ENCODE peak calls at places on chromosomes 1 and 21, in nine cellular contexts. One of them, this sample, is unnamed. For H3K4me1, the result is how much of the 10 kb centered on the place peaks cover.

GRCh38 chr1:224116131-224116530 is 2.2 kb downstream of the FBXO28 start:
- DNase-seq in A673: peak
- DNase-seq in upper lobe of right lung: no peak
- DNase-seq in pancreas: no peak
- DNase-seq in endodermal cell: no peak
- DNase-seq in CD8-positive, alpha-beta T cell: no peak
- DNase-seq in right atrium auricular region: no peak
- DNase-seq in uterus: no peak
- DNase-seq in tibial nerve: no peak
- DNase-seq in this sample: no peak

GRCh38 chr1:33222381-33222780 is 33.9 kb upstream of the ZNF362 start:
- DNase-seq in A673: no peak
- DNase-seq in CD8-positive, alpha-beta T cell: no peak
- DNase-seq in uterus: no peak
- DNase-seq in tibial nerve: no peak
- DNase-seq in endodermal cell: no peak
- DNase-seq in upper lobe of right lung: no peak
- DNase-seq in pancreas: no peak
- DNase-seq in right atrium auricular region: no peak
- DNase-seq in this sample: no peak

GRCh38 chr1:181483561-181484291 is 409 bp downstream of the CACNA1E start:
- DNase-seq in A673: no peak
- DNase-seq in upper lobe of right lung: no peak
- DNase-seq in right atrium auricular region: no peak
- DNase-seq in endodermal cell: peak
- DNase-seq in pancreas: peak
- DNase-seq in tibial nerve: no peak
- DNase-seq in uterus: no peak
- DNase-seq in CD8-positive, alpha-beta T cell: no peak
- DNase-seq in this sample: no peak

GRCh38 chr1:29213055-29213454 is 17.7 kb downstream of the MECR start:
- DNase-seq in upper lobe of right lung: no peak
- DNase-seq in CD8-positive, alpha-beta T cell: no peak
- DNase-seq in tibial nerve: no peak
- DNase-seq in uterus: no peak
- DNase-seq in endodermal cell: no peak
- DNase-seq in right atrium auricular region: no peak
- DNase-seq in A673: no peak
- DNase-seq in pancreas: no peak
- DNase-seq in this sample: no peak

GRCh38 chr1:193905288-193906085 is 719.1 kb upstream of the B3GALT2 start:
- DNase-seq in CD8-positive, alpha-beta T cell: no peak
- DNase-seq in uterus: no peak
- DNase-seq in pancreas: no peak
- DNase-seq in right atrium auricular region: no peak
- DNase-seq in A673: no peak
- DNase-seq in endodermal cell: no peak
- DNase-seq in upper lobe of right lung: no peak
- DNase-seq in tibial nerve: no peak
- DNase-seq in this sample: no peak

GRCh38 chr1:53919675-53920066 is 25.7 kb downstream of the DIO1 start:
- DNase-seq in uterus: no peak
- DNase-seq in A673: no peak
- DNase-seq in pancreas: no peak
- DNase-seq in right atrium auricular region: no peak
- DNase-seq in tibial nerve: no peak
- DNase-seq in upper lobe of right lung: no peak
- DNase-seq in endodermal cell: no peak
- DNase-seq in CD8-positive, alpha-beta T cell: no peak
- DNase-seq in this sample: no peak

GRCh38 chr1:212595787-212596714 is 12.5 kb upstream of the ATF3 start:
- DNase-seq in upper lobe of right lung: no peak
- DNase-seq in right atrium auricular region: no peak
- DNase-seq in tibial nerve: no peak
- DNase-seq in CD8-positive, alpha-beta T cell: no peak
- DNase-seq in pancreas: no peak
- DNase-seq in endodermal cell: peak
- DNase-seq in A673: peak
- DNase-seq in uterus: no peak
- DNase-seq in this sample: no peak

GRCh38 chr1:26350701-26351590 is 3.0 kb downstream of the CRYBG2 start:
- DNase-seq in pancreas: no peak
- DNase-seq in uterus: no peak
- DNase-seq in upper lobe of right lung: no peak
- DNase-seq in endodermal cell: peak
- DNase-seq in CD8-positive, alpha-beta T cell: no peak
- DNase-seq in right atrium auricular region: no peak
- DNase-seq in A673: no peak
- DNase-seq in tibial nerve: no peak
- DNase-seq in this sample: no peak

GRCh38 chr1:6385673-6386191 is 7.8 kb downstream of the ACOT7 start:
- DNase-seq in upper lobe of right lung: peak
- DNase-seq in uterus: peak
- DNase-seq in A673: peak
- DNase-seq in pancreas: no peak
- DNase-seq in tibial nerve: no peak
- DNase-seq in CD8-positive, alpha-beta T cell: no peak
- DNase-seq in right atrium auricular region: no peak
- DNase-seq in endodermal cell: peak
- DNase-seq in this sample: peak

GRCh38 chr1:192115000-192115399 is 43.3 kb upstream of the RGS18 start:
- DNase-seq in tibial nerve: no peak
- DNase-seq in endodermal cell: no peak
- DNase-seq in right atrium auricular region: no peak
- DNase-seq in uterus: no peak
- DNase-seq in CD8-positive, alpha-beta T cell: no peak
- DNase-seq in pancreas: no peak
- DNase-seq in upper lobe of right lung: no peak
- DNase-seq in A673: no peak
- DNase-seq in this sample: no peak

GRCh38 chr1:41810446-41810845 is 108.3 kb downstream of the HIVEP3 start:
- DNase-seq in A673: peak
- DNase-seq in pancreas: no peak
- DNase-seq in endodermal cell: peak
- DNase-seq in CD8-positive, alpha-beta T cell: peak
- DNase-seq in upper lobe of right lung: no peak
- DNase-seq in tibial nerve: no peak
- DNase-seq in right atrium auricular region: no peak
- DNase-seq in uterus: no peak
- DNase-seq in this sample: no peak

GRCh38 chr21:33229776-33230517 is at the start of gene IFNAR2:
- DNase-seq in A673: peak
- DNase-seq in right atrium auricular region: no peak
- DNase-seq in upper lobe of right lung: peak
- DNase-seq in uterus: peak
- DNase-seq in endodermal cell: peak
- DNase-seq in CD8-positive, alpha-beta T cell: peak
- DNase-seq in pancreas: peak
- DNase-seq in tibial nerve: peak
- DNase-seq in this sample: no peak

DNA sequence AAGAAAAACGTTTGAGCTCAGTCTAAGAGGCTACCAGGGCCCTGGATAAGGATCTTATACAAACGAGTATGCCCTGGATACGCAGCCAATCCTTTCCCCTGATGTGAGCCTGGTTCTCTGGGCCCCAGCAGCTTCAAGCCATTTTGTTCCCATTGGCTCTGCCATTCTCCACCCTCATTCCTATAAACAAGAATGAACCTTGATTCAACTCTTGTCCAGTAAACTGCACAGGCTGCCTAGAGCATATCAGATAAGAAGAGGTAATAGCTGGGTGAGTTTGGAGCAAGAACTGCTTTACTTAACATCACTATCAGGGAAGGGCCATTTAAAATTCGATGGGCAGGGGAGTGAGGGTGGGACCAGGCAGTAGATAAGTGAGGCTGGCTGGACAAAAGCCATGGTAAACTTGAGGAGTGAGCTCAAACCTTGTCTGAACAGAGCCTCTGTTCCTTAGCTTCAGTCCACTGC is 11.3 kb downstream of the BTG2 start:
- DNase-seq in right atrium auricular region: peak
- DNase-seq in uterus: no peak
- DNase-seq in pancreas: no peak
- DNase-seq in upper lobe of right lung: no peak
- DNase-seq in CD8-positive, alpha-beta T cell: no peak
- DNase-seq in endodermal cell: no peak
- DNase-seq in tibial nerve: no peak
- DNase-seq in A673: no peak
- DNase-seq in this sample: no peak
- H3K4me1 ChIP-seq in right atrium auricular region: under half
- H3K4me1 ChIP-seq in uterus: under half
- H3K4me1 ChIP-seq in pancreas: under half
- H3K4me1 ChIP-seq in upper lobe of right lung: under half
- H3K4me1 ChIP-seq in CD8-positive, alpha-beta T cell: under half
- H3K4me1 ChIP-seq in endodermal cell: under half
- H3K4me1 ChIP-seq in tibial nerve: under half
- H3K4me1 ChIP-seq in A673: under half
- H3K4me1 ChIP-seq in this sample: under half

GRCh38 chr1:2230781-2231666 is 2.9 kb downstream of the SKI start:
- DNase-seq in right atrium auricular region: no peak
- DNase-seq in pancreas: peak
- DNase-seq in uterus: peak
- DNase-seq in A673: peak
- DNase-seq in upper lobe of right lung: peak
- DNase-seq in tibial nerve: no peak
- DNase-seq in CD8-positive, alpha-beta T cell: peak
- DNase-seq in endodermal cell: peak
- DNase-seq in this sample: no peak
- H3K4me1 ChIP-seq in right atrium auricular region: under half
- H3K4me1 ChIP-seq in pancreas: under half
- H3K4me1 ChIP-seq in uterus: under half
- H3K4me1 ChIP-seq in A673: half or more
- H3K4me1 ChIP-seq in upper lobe of right lung: under half
- H3K4me1 ChIP-seq in tibial nerve: half or more
- H3K4me1 ChIP-seq in CD8-positive, alpha-beta T cell: half or more
- H3K4me1 ChIP-seq in endodermal cell: under half
- H3K4me1 ChIP-seq in this sample: under half

DNA sequence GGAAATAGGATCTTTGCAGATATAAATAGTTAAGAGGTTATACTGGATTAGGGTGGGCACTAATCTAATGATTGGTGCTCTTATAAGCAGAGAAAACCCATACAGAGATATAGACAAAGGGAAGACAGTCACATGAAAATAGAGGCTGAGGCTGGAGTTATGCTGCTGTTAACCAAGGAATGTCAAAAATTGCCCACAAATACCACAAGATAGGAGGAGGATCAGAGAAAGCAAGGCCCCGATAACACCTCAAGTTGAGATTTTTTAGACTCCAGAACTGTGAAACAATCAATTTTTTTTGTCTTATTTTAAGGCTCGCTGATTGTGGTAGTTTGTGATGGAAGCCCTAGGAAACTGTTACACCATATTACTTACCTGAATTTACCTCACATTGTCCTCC is 513.2 kb downstream of the COL11A1 start:
- DNase-seq in pancreas: no peak
- DNase-seq in CD8-positive, alpha-beta T cell: no peak
- DNase-seq in upper lobe of right lung: no peak
- DNase-seq in uterus: no peak
- DNase-seq in A673: no peak
- DNase-seq in right atrium auricular region: no peak
- DNase-seq in tibial nerve: no peak
- DNase-seq in endodermal cell: no peak
- DNase-seq in this sample: no peak
- H3K4me1 ChIP-seq in pancreas: under half
- H3K4me1 ChIP-seq in CD8-positive, alpha-beta T cell: under half
- H3K4me1 ChIP-seq in upper lobe of right lung: under half
- H3K4me1 ChIP-seq in uterus: under half
- H3K4me1 ChIP-seq in A673: under half
- H3K4me1 ChIP-seq in right atrium auricular region: under half
- H3K4me1 ChIP-seq in tibial nerve: under half
- H3K4me1 ChIP-seq in endodermal cell: under half
- H3K4me1 ChIP-seq in this sample: under half

DNA sequence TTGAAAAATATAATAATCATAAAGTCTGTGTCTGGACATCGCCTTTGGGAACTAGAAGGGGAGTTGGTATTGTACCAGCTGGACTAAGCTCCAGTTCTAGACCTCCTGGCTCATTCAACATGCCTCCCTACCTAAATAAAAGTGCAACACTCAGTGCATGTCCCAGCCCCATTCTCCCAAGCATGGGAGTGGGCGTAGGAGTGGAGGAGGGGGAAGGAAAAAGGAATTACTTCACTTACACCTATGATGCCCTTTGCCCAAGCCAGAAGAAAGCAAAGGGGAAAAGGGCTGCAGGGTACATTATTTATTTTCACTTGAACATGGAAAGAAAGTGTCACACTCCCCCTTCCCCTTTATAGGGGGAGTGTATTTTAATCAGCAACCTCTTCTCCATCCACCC is 3.1 kb downstream of the NIT1 start:
- DNase-seq in endodermal cell: no peak
- DNase-seq in upper lobe of right lung: no peak
- DNase-seq in CD8-positive, alpha-beta T cell: no peak
- DNase-seq in tibial nerve: no peak
- DNase-seq in pancreas: no peak
- DNase-seq in A673: no peak
- DNase-seq in right atrium auricular region: no peak
- DNase-seq in uterus: no peak
- DNase-seq in this sample: no peak
- H3K4me1 ChIP-seq in endodermal cell: under half
- H3K4me1 ChIP-seq in upper lobe of right lung: under half
- H3K4me1 ChIP-seq in CD8-positive, alpha-beta T cell: under half
- H3K4me1 ChIP-seq in tibial nerve: under half
- H3K4me1 ChIP-seq in pancreas: under half
- H3K4me1 ChIP-seq in A673: under half
- H3K4me1 ChIP-seq in right atrium auricular region: under half
- H3K4me1 ChIP-seq in uterus: under half
- H3K4me1 ChIP-seq in this sample: under half

GRCh38 chr1:15624315-15624714 is 7.1 kb downstream of the DDI2 start:
- DNase-seq in tibial nerve: no peak
- DNase-seq in CD8-positive, alpha-beta T cell: no peak
- DNase-seq in endodermal cell: no peak
- DNase-seq in right atrium auricular region: no peak
- DNase-seq in A673: no peak
- DNase-seq in pancreas: no peak
- DNase-seq in uterus: no peak
- DNase-seq in upper lobe of right lung: no peak
- DNase-seq in this sample: no peak
- H3K4me1 ChIP-seq in tibial nerve: under half
- H3K4me1 ChIP-seq in CD8-positive, alpha-beta T cell: under half
- H3K4me1 ChIP-seq in endodermal cell: under half
- H3K4me1 ChIP-seq in right atrium auricular region: under half
- H3K4me1 ChIP-seq in A673: under half
- H3K4me1 ChIP-seq in pancreas: under half
- H3K4me1 ChIP-seq in uterus: under half
- H3K4me1 ChIP-seq in upper lobe of right lung: half or more
- H3K4me1 ChIP-seq in this sample: under half

This sample was measured in RWPE2.